ENCODE peak calls at places on chromosomes 3 and 15, in eight cellular contexts. G is neural progenitor cell, U is GM23338, P is SK-N-SH, K is PC-3, J is GM23248, S is OCI-LY7, A is MM.1S. C is an unnamed sample. For H3K4me1, the result is how much of the 10 kb centered on the place peaks cover.

GRCh38 chr15:92385096-92385495 is 8.6 kb upstream of the ST8SIA2 start:
- DNase-seq in U (no peak), G (no peak), S (no peak), A (no peak), P (no peak), J (peak), K (peak), C (no peak)

GRCh38 chr3:142931222-142931621 is 32.3 kb downstream of the PAQR9 start:
- DNase-seq in K (peak), J (no peak), A (no peak), P (peak), U (peak), S (peak), G (no peak), C (no peak)

GRCh38 chr3:43031490-43032216 is 52.5 kb downstream of the GASK1A start:
- DNase-seq in S (no peak), U (no peak), K (no peak), A (no peak), G (no peak), J (peak), P (no peak), C (no peak)

GRCh38 chr3:124748560-124749198 is 18.4 kb downstream of the UMPS start:
- DNase-seq in P (no peak), J (no peak), S (no peak), A (no peak), U (no peak), K (no peak), G (no peak), C (no peak)

GRCh38 chr15:63560741-63561448 is 36.3 kb upstream of the FBXL22 start:
- DNase-seq in K (no peak), G (peak), A (no peak), J (peak), S (no peak), P (no peak), U (peak), C (no peak)

GRCh38 chr3:23979569-23979968 is 34.5 kb downstream of the NR1D2 start:
- DNase-seq in A (no peak), G (no peak), S (no peak), J (peak), U (no peak), K (no peak), P (no peak), C (no peak)

GRCh38 chr3:8327739-8328138 is 173.9 kb upstream of the LMCD1 start:
- DNase-seq in A (no peak), P (no peak), S (no peak), J (no peak), G (no peak), K (no peak), U (no peak), C (no peak)

GRCh38 chr3:113829576-113830354 is 8.8 kb upstream of the GRAMD1C start:
- DNase-seq in J (no peak), U (no peak), A (no peak), G (no peak), K (peak), S (no peak), P (no peak), C (no peak)

GRCh38 chr3:100708989-100709839 is at the start of gene TFG:
- DNase-seq in S (peak), A (peak), J (peak), G (peak), U (peak), P (peak), K (peak), C (peak)

GRCh38 chr3:100709840-100710235 is 544 bp downstream of the TFG start:
- DNase-seq in K (peak), P (peak), S (peak), J (peak), G (peak), A (peak), U (peak), C (peak)

GRCh38 chr3:100708644-100708988 is 678 bp upstream of the TFG start:
- DNase-seq in S (no peak), P (no peak), A (no peak), G (no peak), K (peak), U (no peak), J (no peak), C (peak)

GRCh38 chr3:100706365-100706764 is 2.9 kb upstream of the TFG start:
- DNase-seq in S (no peak), J (peak), K (peak), P (no peak), G (no peak), U (no peak), A (no peak), C (no peak)

GRCh38 chr3:100710355-100711198 is 1.3 kb downstream of the TFG start:
- DNase-seq in K (peak), S (peak), A (peak), J (peak), G (peak), U (peak), P (peak), C (peak)
- H2AFZ ChIP-seq in K (no peak), S (no peak), A (no peak), J (no peak), G (peak), U (peak), P (no peak), C (peak)

DNA sequence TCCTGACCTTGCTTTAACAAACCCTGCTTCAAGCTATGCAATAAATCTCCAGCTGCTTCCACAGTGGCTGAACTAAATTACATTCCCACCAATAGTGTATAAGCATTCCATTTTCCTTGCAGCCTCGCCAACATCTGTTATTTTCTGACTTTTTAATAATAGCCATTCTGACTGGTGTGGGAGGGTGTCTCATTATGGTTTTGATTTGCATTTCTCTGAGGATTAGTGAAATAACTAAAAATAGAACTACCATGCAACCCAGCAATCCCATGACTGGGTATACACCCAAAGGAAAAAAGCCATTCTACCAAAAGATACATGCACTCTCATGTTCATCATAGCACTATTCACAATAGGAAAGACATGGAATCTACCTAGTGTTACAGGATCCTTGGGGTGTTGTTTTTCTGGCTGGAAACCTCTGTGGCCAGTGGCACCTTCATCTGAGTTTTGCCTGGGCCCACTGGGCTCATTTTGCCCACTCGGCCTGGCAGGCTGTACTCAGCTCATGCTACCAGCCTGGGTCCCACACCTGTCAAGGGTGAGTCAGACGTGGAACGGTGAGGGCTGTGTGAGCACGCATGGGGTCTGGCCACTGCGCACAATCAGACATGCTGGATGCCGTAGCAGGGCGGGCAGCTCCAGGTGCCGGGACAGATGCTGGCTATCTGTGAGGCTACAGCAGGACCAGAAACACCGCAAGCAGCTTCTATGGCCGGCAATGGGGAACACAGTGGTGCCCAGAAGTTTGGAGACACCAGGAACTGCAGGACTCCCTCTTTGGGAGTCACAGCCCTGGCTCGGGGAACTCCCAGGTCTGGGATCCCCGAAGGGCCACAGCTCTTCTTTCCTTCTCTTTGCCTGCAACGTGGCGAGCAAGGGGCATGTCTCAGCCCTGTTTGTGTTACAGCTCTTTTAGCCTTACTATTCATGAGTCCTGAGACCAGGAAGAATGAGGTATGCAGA is 36.0 kb upstream of the DNAJC13 start:
- DNase-seq in P (no peak), J (peak), K (no peak), U (no peak), S (no peak), A (peak), G (peak), C (no peak)
- TF ChIP-seq EZH2phosphoT487 in P (no peak), J (no peak), K (no peak), U (no peak), S (no peak), A (no peak), G (no peak), C (no peak)

DNA sequence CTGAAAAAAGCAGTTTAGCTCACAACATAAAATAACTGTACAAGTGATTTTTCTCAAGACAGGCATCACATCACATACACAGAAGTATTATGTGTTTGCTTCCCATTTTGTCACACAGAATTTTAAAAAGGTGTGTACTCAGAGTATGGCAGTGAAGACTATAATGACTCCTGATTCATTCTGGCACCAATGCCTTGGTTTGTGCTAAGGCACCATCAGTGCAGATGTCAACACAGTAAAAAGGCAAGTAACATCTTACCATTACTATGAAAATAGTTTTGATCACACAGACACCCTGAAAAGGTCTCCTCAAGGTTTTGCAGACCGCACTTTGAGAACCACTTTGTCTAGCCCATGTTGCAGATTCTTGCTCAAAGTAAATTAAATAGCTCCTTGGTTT is 191.6 kb downstream of the KLHL25 start:
- DNase-seq in A (no peak), P (no peak), K (no peak), G (no peak), J (no peak), U (no peak), S (no peak), C (no peak)
- H3K4me1 ChIP-seq in A (under half), P (under half), K (under half), G (under half), J (under half), U (under half), S (under half), C (under half)

GRCh38 chr3:189588818-189589569 is 42.2 kb upstream of the TP63 start:
- DNase-seq in K (peak), J (no peak), A (no peak), U (no peak), S (no peak), G (no peak), P (no peak), C (no peak)
- H2AFZ ChIP-seq in K (peak), J (peak), A (no peak), U (no peak), S (no peak), G (no peak), P (no peak), C (no peak)

GRCh38 chr3:194204793-194205065 is 68.8 kb downstream of the HES1 start:
- DNase-seq in A (peak), U (no peak), P (no peak), J (no peak), S (no peak), G (peak), K (peak), C (no peak)

GRCh38 chr3:194203482-194204035 is 67.6 kb downstream of the HES1 start:
- DNase-seq in K (no peak), P (no peak), U (peak), G (no peak), A (peak), S (no peak), J (no peak), C (no peak)

GRCh38 chr3:194200422-194201060 is 64.6 kb downstream of the HES1 start:
- DNase-seq in P (peak), J (no peak), U (no peak), A (no peak), G (no peak), K (no peak), S (no peak), C (no peak)

GRCh38 chr3:194204036-194204792 is 68.3 kb downstream of the HES1 start:
- DNase-seq in A (peak), U (peak), K (peak), G (peak), S (no peak), P (no peak), J (no peak), C (peak)

DNA sequence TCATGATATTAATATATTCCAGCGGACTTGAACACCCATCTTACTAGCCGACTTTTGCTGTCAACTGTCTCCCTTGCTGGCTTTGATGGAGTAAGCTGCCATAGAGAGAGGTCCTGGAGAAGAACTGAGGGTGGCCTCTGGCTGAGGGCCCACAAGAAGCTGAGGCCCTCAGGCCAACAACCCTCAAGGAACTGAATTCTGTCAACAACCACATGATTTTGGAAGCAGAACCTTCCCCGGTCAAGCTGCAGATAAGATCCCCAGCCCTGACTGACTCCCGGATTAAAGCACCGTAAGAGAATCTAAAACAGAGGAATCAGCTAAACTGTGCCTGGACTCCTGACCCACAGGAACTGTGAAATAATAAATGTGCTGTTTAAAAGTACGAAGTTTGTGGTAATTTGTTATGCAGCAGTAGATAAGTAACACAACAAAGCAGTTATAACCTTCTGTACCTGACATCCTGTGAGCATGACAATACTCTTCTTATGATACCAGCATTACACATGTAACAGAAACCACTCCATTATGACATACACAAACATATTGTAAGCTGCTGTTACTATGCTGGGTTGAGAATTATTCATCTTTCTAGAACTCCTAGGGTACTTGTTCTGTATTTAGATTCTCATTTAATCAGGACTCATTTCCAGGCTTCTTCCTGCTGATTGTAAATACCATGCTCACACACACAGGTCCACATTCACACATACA is 66.2 kb downstream of the HES1 start:
- DNase-seq in J (no peak), G (no peak), S (no peak), K (no peak), U (no peak), A (no peak), P (no peak), C (no peak)
- TF ChIP-seq EZH2phosphoT487 in J (no peak), G (no peak), S (no peak), K (no peak), U (no peak), A (no peak), P (no peak), C (no peak)

GRCh38 chr3:102178817-102179216 is 256.0 kb upstream of the ZPLD1 start:
- DNase-seq in K (no peak), U (no peak), J (peak), A (no peak), P (no peak), G (no peak), S (no peak), C (no peak)
- H3K4me1 ChIP-seq in K (half or more), U (under half), J (half or more), A (under half), P (half or more), G (under half), S (under half), C (under half)

C was measured in hepatocyte.